ENCODE peak calls at places on chromosome 15, in five cellular contexts. U is H1, J is neuronal stem cell, Q is trophoblast cell, R is mesenchymal stem cell. F is an unnamed sample.

GRCh38 chr15:96326551-96327154 is 3.8 kb upstream of the NR2F2 start:
- DNase-seq in U (no peak), J (no peak), Q (peak; percentile 65), R (peak; percentile 76), F (peak; percentile 53)

GRCh38 chr15:39127151-39127815 is 453.6 kb upstream of the THBS1 start:
- DNase-seq in U (no peak), J (no peak), Q (no peak), R (peak; percentile 30), F (no peak)

GRCh38 chr15:74410502-74410901 is 23.3 kb downstream of the SEMA7A start:
- DNase-seq in U (no peak), J (no peak), Q (no peak), R (no peak), F (no peak)

GRCh38 chr15:90664650-90665287 is 52.4 kb upstream of the BLM start:
- DNase-seq in U (no peak), J (no peak), Q (peak; percentile 28), R (no peak), F (no peak)

GRCh38 chr15:33580526-33580925 is 269.8 kb downstream of the RYR3 start:
- DNase-seq in U (no peak), J (no peak), Q (peak; percentile 20), R (no peak), F (no peak)

GRCh38 chr15:81281925-81282895 is 41.7 kb downstream of the STARD5 start:
- DNase-seq in U (no peak), J (no peak), Q (peak; percentile 76), R (no peak), F (peak; percentile 5)

GRCh38 chr15:37574985-37575384 is 359.5 kb upstream of the TMCO5A start:
- DNase-seq in U (no peak), J (no peak), Q (no peak), R (no peak), F (no peak)

GRCh38 chr15:87793736-87794135 is 462.8 kb downstream of the NTRK3 start:
- DNase-seq in U (no peak), J (no peak), Q (no peak), R (peak; percentile 65), F (no peak)

GRCh38 chr15:82810061-82810862 is 834 bp downstream of the WHAMM start:
- DNase-seq in U (peak; percentile 69), J (peak; percentile 42), Q (peak; percentile 33), R (peak; percentile 55), F (peak; percentile 35)

GRCh38 chr15:70158309-70158995 is 60.7 kb upstream of the TLE3 start:
- DNase-seq in U (no peak), J (no peak), Q (no peak), R (no peak), F (no peak)

GRCh38 chr15:65392368-65392767 is 14.6 kb upstream of the IGDCC3 start:
- DNase-seq in U (no peak), J (no peak), Q (no peak), R (no peak), F (no peak)

GRCh38 chr15:65611888-65612615 is 1.1 kb upstream of the INTS14 start:
- DNase-seq in U (no peak), J (peak; percentile 9), Q (no peak), R (no peak), F (no peak)

GRCh38 chr15:37698679-37699078 is 235.8 kb upstream of the TMCO5A start:
- DNase-seq in U (no peak), J (no peak), Q (peak; percentile 69), R (peak; percentile 27), F (no peak)

GRCh38 chr15:48720646-48721045 is 75.1 kb upstream of the FBN1 start:
- DNase-seq in U (no peak), J (no peak), Q (no peak), R (peak; percentile 42), F (no peak)

GRCh38 chr15:68258684-68259083 is 18.9 kb upstream of the FEM1B start:
- DNase-seq in U (no peak), J (no peak), Q (no peak), R (no peak), F (no peak)

GRCh38 chr15:60682115-60682514 is 203.2 kb upstream of the ICE2 start:
- DNase-seq in U (no peak), J (no peak), Q (no peak), R (peak; percentile 63), F (no peak)

GRCh38 chr15:82943176-82943575 is 9.3 kb downstream of the HOMER2 start:
- DNase-seq in U (no peak), J (no peak), Q (no peak), R (no peak), F (no peak)

GRCh38 chr15:101613130-101614000 is 38.8 kb downstream of the TM2D3 start:
- DNase-seq in U (no peak), J (no peak), Q (peak; percentile 8), R (peak; percentile 9), F (no peak)

GRCh38 chr15:68546318-68546717 is 32.5 kb upstream of the CORO2B start:
- DNase-seq in U (no peak), J (no peak), Q (no peak), R (no peak), F (no peak)

GRCh38 chr15:81642451-81642990 is 268.5 kb upstream of the TMC3 start:
- DNase-seq in U (no peak), J (no peak), Q (no peak), R (peak; percentile 84), F (no peak)

GRCh38 chr15:69557340-69558137 is 104.9 kb downstream of the RPLP1 start:
- DNase-seq in U (no peak), J (no peak), Q (peak; percentile 89), R (peak; percentile 93), F (no peak)

GRCh38 chr15:98843844-98844243 is 163.7 kb downstream of the PGPEP1L start:
- DNase-seq in U (no peak), J (no peak), Q (no peak), R (no peak), F (no peak)

GRCh38 chr15:74200394-74200793 is 2.2 kb downstream of the STRA6 start:
- DNase-seq in U (no peak), J (no peak), Q (no peak), R (peak; percentile 91), F (no peak)

GRCh38 chr15:71973366-71973765 is 144.6 kb downstream of the MYO9A start:
- DNase-seq in U (no peak), J (no peak), Q (peak; percentile 89), R (no peak), F (no peak)

GRCh38 chr15:35663956-35664355 is 118.0 kb upstream of the DPH6 start:
- DNase-seq in U (no peak), J (no peak), Q (no peak), R (peak; percentile 15), F (no peak)

GRCh38 chr15:40217166-40217785 is 21.6 kb upstream of the PAK6 start:
- DNase-seq in U (no peak), J (peak; percentile 65), Q (peak; percentile 52), R (peak; percentile 80), F (no peak)

GRCh38 chr15:43370310-43370974 is 401 bp downstream of the ZSCAN29 start:
- DNase-seq in U (no peak), J (peak; percentile 37), Q (no peak), R (peak; percentile 72), F (peak; percentile 44)

GRCh38 chr15:35107122-35107521 is 22.0 kb upstream of the NANOGP8 start:
- DNase-seq in U (no peak), J (no peak), Q (no peak), R (no peak), F (no peak)

GRCh38 chr15:77120576-77120975 is 49.7 kb upstream of the TSPAN3 start:
- DNase-seq in U (no peak), J (no peak), Q (no peak), R (no peak), F (no peak)

DNA sequence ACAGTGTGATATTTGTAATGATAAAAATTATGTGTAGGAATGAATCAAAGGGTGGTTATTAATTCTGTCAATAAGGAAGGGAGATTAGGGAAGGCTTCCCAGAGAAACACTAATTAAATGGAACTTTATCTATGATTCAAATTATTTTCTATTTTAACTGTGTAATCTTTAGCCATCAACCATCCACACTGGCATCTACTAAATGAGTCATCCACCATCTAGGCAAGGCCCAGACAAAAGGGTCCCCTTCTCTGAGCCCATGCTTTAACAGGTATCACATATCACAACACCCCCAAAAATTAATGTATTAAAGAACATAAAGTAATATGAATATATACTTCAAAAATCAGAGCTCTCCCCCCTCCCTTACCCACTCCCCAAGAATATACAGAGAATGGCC is 19.9 kb upstream of the TPM1 start:
- DNase-seq in U (no peak), J (no peak), Q (no peak), R (no peak), F (no peak)
- H2BK5ac ChIP-seq in U (no peak overlapping the region), J (no peak overlapping the region), Q (no peak overlapping the region), R (no peak overlapping the region), F (no peak overlapping the region)

DNA sequence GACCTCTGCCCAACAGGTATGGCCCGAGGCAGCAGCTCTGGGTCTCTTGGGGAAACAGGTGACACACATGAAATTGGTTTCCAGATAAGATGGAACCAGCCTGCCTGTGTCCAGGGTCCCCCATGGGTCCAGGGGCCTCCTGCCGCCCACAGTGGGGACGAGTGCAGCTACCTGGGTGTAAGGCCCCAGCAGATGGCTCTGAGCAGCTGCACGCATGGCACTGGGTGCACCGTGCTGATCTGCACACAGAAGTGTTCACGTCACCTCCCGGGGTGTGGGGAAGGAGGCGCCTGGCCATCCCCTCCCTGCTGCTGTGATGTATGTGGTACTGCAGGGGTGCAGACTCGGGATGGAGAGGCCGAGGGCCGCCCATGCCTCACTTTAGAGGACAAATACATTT is 63.6 kb downstream of the NIPA2 start:
- DNase-seq in U (no peak), J (no peak), Q (no peak), R (no peak), F (no peak)
- H2BK12ac ChIP-seq in U (no peak overlapping the region), J (no peak overlapping the region), Q (no peak overlapping the region), R (no peak overlapping the region), F (no peak overlapping the region)

DNA sequence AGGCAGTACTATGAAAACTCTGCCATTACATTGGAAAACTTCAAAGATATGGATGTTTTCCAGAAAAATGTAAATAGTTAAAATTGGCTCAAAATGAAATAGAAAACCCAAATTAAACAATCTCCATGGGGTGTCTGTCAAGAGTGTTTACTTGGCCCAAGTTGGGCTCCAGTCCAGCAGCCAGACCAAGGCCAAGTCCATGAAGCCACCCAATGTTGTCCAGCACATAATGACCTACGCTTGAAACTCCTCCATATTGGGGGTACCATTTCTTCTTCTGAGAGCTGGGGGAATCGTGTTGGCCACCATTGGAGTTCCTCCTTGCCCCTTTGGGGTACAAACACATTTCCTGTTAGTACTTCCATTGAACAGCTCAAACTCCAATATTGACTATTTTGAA is 37.0 kb downstream of the CTXND1 start:
- DNase-seq in U (no peak), J (no peak), Q (no peak), R (no peak), F (no peak)
- H4K91ac ChIP-seq in U (no peak overlapping the region), J (no peak overlapping the region), Q (no peak overlapping the region), R (no peak overlapping the region), F (no peak overlapping the region)

DNA sequence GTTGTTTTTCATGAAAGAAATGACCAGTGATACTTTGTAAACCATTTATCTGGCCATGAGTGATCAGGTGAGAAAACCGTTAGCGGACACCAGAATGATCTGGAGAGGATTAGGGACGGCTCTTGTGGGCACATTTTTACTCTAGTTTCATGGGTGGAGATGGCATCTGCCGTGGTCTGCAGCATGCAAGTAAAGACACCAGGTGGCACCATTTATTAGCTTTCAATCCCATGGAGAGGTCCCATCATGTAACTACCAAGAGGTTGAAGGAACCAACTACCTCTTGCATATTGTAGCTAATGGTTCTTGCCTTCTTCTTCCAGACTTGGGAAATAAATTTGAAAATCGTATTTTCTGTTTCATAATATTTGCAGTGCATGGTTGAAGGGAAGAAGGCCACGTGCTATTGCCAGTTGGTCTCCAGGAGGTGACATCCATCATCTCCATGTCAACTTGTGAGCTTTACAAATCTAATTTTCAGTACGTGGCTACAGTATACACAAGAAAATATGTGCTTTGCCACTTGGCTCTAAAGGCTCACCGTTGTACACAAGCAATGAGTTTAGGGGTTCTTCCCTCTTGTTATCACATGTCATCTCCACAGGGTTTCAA is 1.5 kb upstream of the MAPKBP1 start:
- DNase-seq in U (no peak), J (no peak), Q (peak; percentile 56), R (peak; percentile 85), F (peak; percentile 61)
- H2BK5ac ChIP-seq in U (no peak overlapping the region), J (no peak overlapping the region), Q (no peak overlapping the region), R (no peak overlapping the region), F (no peak overlapping the region)